ENCODE peak calls at places on chromosome 4, in five cellular contexts. J is HFF-Myc, B is cardiac muscle cell, F is BE2C, O is GM10248. H is an unnamed sample.

GRCh38 chr4:107978716-107979451 is 10.8 kb upstream of the HADH start:
- DNase-seq in J (no peak), B (no peak), F (no peak), O (no peak), H (no peak)

GRCh38 chr4:76147454-76148141 is 599 bp downstream of the NUP54 start:
- DNase-seq in J (peak), B (peak), F (peak), O (peak), H (peak)

GRCh38 chr4:742742-743311 is 37.2 kb downstream of the PCGF3 start:
- DNase-seq in J (no peak), B (peak), F (peak), O (peak), H (peak)

GRCh38 chr4:40199999-40200880 is 3.4 kb downstream of the RHOH start:
- DNase-seq in J (no peak), B (no peak), F (no peak), O (peak), H (no peak)

GRCh38 chr4:39970559-39971270 is 7.0 kb downstream of the PDS5A start:
- DNase-seq in J (no peak), B (peak), F (no peak), O (no peak), H (peak)

GRCh38 chr4:8135666-8136065 is 22.9 kb downstream of the ABLIM2 start:
- DNase-seq in J (no peak), B (no peak), F (no peak), O (no peak), H (no peak)

GRCh38 chr4:99827857-99828256 is 11.2 kb downstream of the DAPP1 start:
- DNase-seq in J (no peak), B (no peak), F (no peak), O (no peak), H (no peak)

GRCh38 chr4:21469438-21470032 is 479.0 kb downstream of the KCNIP4 start:
- DNase-seq in J (no peak), B (peak), F (no peak), O (peak), H (no peak)

GRCh38 chr4:123876640-123877039 is 480.0 kb downstream of the SPRY1 start:
- DNase-seq in J (no peak), B (no peak), F (no peak), O (no peak), H (peak)

GRCh38 chr4:107974523-107974922 is 15.2 kb upstream of the HADH start:
- DNase-seq in J (no peak), B (no peak), F (no peak), O (no peak), H (no peak)

GRCh38 chr4:2007804-2008670 is 737 bp downstream of the NELFA start:
- DNase-seq in J (no peak), B (peak), F (no peak), O (no peak), H (peak)

GRCh38 chr4:2006956-2007653 is 1.7 kb downstream of the NELFA start:
- DNase-seq in J (no peak), B (no peak), F (no peak), O (no peak), H (no peak)

GRCh38 chr4:2008921-2009650 is at the start of gene NELFA:
- DNase-seq in J (peak), B (peak), F (peak), O (peak), H (peak)

GRCh38 chr4:2009651-2010233 is 968 bp upstream of the NELFA start:
- DNase-seq in J (peak), B (peak), F (peak), O (peak), H (peak)

DNA sequence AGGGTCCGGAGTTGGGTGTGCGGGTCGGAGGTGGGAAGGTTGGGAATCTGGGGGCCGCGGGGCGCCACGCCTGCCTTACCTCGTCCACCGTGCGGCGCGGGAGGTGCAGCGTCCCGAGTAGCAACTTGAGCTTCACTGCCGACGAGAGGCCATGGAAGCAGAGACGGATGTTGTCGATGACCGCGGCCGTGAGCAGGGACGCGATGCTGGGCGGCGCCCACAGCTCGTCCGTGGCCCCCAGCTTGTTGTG is 178 bp downstream of the NELFA start:
- DNase-seq in J (no peak), B (no peak), F (no peak), O (no peak), H (no peak)
- TF ChIP-seq CTCF in J (no peak), B (no peak), F (no peak), O (no peak), H (no peak)

DNA sequence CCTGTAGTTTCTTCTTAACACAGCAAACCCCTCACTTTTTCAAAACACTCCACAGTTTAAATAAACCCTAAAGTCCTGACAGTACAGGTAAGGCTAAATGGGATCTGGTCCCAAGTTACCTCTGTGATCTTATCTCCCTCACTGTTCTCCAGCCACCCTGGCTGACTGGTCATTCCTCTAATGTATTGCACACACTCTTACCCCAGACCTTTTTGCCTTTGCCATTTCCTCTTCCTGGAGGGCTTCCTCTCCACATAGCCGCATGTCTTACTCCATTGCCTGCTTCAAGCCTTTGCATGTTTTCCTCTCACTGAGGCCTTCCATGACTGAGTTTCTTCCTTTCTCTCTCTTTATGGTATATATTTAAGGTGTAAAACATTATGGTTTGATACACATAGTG is 19.5 kb upstream of the ANXA3 start:
- DNase-seq in J (no peak), B (no peak), F (no peak), O (no peak), H (no peak)
- TF ChIP-seq CTCF in J (no peak), B (no peak), F (no peak), O (no peak), H (no peak)

GRCh38 chr4:2712261-2712842 is 43.8 kb downstream of the TNIP2 start:
- DNase-seq in J (no peak), B (peak), F (no peak), O (no peak), H (no peak)
- TF ChIP-seq CTCF in J (no peak), B (peak), F (peak), O (no peak), H (no peak)

GRCh38 chr4:153947124-153947523 is 158.2 kb upstream of the SFRP2 start:
- DNase-seq in J (no peak), B (no peak), F (no peak), O (no peak), H (no peak)
- TF ChIP-seq CTCF in J (no peak), B (no peak), F (no peak), O (no peak), H (no peak)

DNA sequence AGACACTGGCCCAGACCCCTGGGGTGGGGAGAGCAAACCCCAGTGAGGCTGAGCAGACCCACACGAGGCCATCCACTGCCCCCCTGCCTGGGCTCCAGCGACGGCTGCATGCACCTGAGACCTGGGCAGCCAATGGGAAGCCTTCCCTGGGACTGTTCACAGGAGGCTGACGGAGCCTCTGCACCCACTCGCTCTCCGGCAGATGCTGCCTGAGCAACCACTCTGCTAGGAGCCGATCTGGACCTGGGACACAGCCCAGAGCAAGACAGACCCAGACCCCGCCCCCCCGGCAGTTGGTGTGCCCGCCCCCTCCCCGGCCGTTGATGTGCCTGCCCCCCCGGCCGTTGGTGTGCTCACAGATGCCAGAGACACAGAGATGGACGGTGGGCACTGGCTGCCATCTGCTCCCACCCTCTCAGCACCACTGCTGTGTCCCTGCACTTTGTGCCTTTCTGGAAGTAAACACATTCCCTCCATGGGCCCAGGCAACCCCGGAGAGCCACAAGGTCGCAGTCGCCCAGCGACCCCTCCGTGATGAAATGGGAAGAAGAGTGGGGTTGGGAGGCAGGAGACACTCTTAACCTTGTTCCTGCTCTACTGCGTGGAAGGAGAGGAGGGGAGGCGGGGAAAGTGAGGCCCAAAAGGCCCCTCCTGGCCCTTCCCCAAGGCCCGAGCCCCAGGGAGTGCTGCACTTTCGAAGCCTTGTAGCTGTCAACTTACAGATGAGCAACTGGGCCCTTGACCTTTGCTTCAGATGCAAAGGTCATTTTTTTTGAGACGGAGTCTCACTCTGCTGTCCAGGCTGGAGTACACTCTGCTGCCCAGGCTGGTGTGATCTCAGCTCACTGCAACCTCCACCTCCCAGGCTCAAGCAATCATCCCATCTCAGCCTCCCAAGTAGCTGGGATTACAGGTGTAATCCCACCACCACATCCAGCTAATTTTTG is 62.0 kb downstream of the ZFYVE28 start:
- DNase-seq in J (no peak), B (no peak), F (no peak), O (no peak), H (no peak)
- TF ChIP-seq CTCF in J (no peak), B (no peak), F (no peak), O (no peak), H (no peak)

GRCh38 chr4:173410106-173410505 is 11.2 kb upstream of the SCRG1 start:
- DNase-seq in J (no peak), B (no peak), F (no peak), O (no peak), H (no peak)
- TF ChIP-seq CTCF in J (no peak), B (no peak), F (no peak), O (no peak), H (no peak)

GRCh38 chr4:148152868-148153630 is 289.2 kb downstream of the NR3C2 start:
- DNase-seq in J (no peak), B (peak), F (no peak), O (no peak), H (peak)
- TF ChIP-seq CTCF in J (peak), B (no peak), F (peak), O (no peak), H (no peak)

H was measured in nephron progenitor cell.